ENCODE peak calls at places on chromosomes 13 and 19, in seven cellular contexts. Y is gastrocnemius medialis, A is adrenal gland, M is hepatocyte, S is ovary, I is heart right ventricle, L is HCT116. T is an unnamed sample.

GRCh38 chr13:24675806-24676570 is 4.2 kb upstream of the ATP12A start:
- DNase-seq in Y (no peak), A (no peak), M (no peak), S (no peak), I (no peak), L (no peak), T (no peak)

GRCh38 chr13:71712988-71713653 is 153.9 kb downstream of the DACH1 start:
- DNase-seq in Y (no peak), A (no peak), M (peak), S (no peak), I (no peak), L (no peak), T (no peak)

GRCh38 chr19:38711726-38712153 is 32.5 kb downstream of the CAPN12 start:
- DNase-seq in Y (no peak), A (peak), M (no peak), S (peak), I (peak), L (no peak), T (no peak)

GRCh38 chr19:47305309-47305751 is 4.3 kb upstream of the C5AR1 start:
- DNase-seq in Y (peak), A (peak), M (peak), S (peak), I (peak), L (peak), T (peak)

GRCh38 chr13:37360556-37360955 is 238.0 kb downstream of the POSTN start:
- DNase-seq in Y (no peak), A (no peak), M (no peak), S (no peak), I (no peak), L (no peak), T (no peak)

GRCh38 chr19:38383184-38383583 is 4.7 kb downstream of the GGN start:
- DNase-seq in Y (no peak), A (no peak), M (no peak), S (no peak), I (no peak), L (no peak), T (no peak)

GRCh38 chr19:1765904-1766799 is 12.8 kb downstream of the ONECUT3 start:
- DNase-seq in Y (no peak), A (no peak), M (no peak), S (no peak), I (no peak), L (no peak), T (no peak)

GRCh38 chr13:60431108-60431700 is 34.2 kb downstream of the TDRD3 start:
- DNase-seq in Y (no peak), A (no peak), M (peak), S (no peak), I (no peak), L (peak), T (no peak)

GRCh38 chr13:69857188-69857821 is 250.3 kb upstream of the ATXN8OS start:
- DNase-seq in Y (no peak), A (no peak), M (peak), S (no peak), I (no peak), L (peak), T (no peak)

GRCh38 chr19:51020988-51021651 is 1.6 kb upstream of the KLK10 start:
- DNase-seq in Y (no peak), A (peak), M (peak), S (no peak), I (no peak), L (no peak), T (peak)

GRCh38 chr13:108915634-108916497 is 286.5 kb downstream of the MYO16 start:
- DNase-seq in Y (peak), A (peak), M (peak), S (peak), I (peak), L (peak), T (peak)

GRCh38 chr19:1725100-1726064 is 27.9 kb upstream of the ONECUT3 start:
- DNase-seq in Y (no peak), A (peak), M (peak), S (peak), I (peak), L (no peak), T (no peak)

GRCh38 chr19:16327131-16327450 is 2.5 kb downstream of the KLF2 start:
- DNase-seq in Y (no peak), A (no peak), M (no peak), S (no peak), I (no peak), L (no peak), T (no peak)

GRCh38 chr13:46168341-46168740 is 13.6 kb downstream of the LCP1 start:
- DNase-seq in Y (no peak), A (no peak), M (peak), S (no peak), I (no peak), L (no peak), T (peak)

GRCh38 chr19:10782795-10783194 is 53.2 kb downstream of the TMED1 start:
- DNase-seq in Y (no peak), A (no peak), M (no peak), S (no peak), I (peak), L (no peak), T (no peak)

GRCh38 chr13:101204270-101205011 is 211.9 kb downstream of the NALCN start:
- DNase-seq in Y (no peak), A (no peak), M (no peak), S (no peak), I (no peak), L (no peak), T (no peak)

GRCh38 chr13:36888645-36889044 is 31.4 kb downstream of the SMAD9 start:
- DNase-seq in Y (no peak), A (no peak), M (no peak), S (no peak), I (no peak), L (no peak), T (no peak)

GRCh38 chr19:7488736-7489353 is at the start of gene PEX11G:
- DNase-seq in Y (peak), A (peak), M (peak), S (peak), I (peak), L (peak), T (peak)

GRCh38 chr13:97116754-97117153 is 105.4 kb upstream of the MBNL2 start:
- DNase-seq in Y (peak), A (peak), M (peak), S (no peak), I (no peak), L (no peak), T (no peak)

GRCh38 chr19:4742717-4743646 is 19.3 kb upstream of the DPP9 start:
- DNase-seq in Y (no peak), A (peak), M (no peak), S (no peak), I (no peak), L (no peak), T (no peak)

GRCh38 chr13:24165746-24166145 is 5.2 kb downstream of the SPATA13 start:
- DNase-seq in Y (no peak), A (no peak), M (no peak), S (no peak), I (no peak), L (no peak), T (no peak)

GRCh38 chr19:17332677-17333581 is 1.7 kb downstream of the ANO8 start:
- DNase-seq in Y (no peak), A (peak), M (peak), S (no peak), I (no peak), L (peak), T (peak)

GRCh38 chr13:111076156-111077013 is 38.7 kb upstream of the ARHGEF7 start:
- DNase-seq in Y (no peak), A (no peak), M (no peak), S (no peak), I (no peak), L (no peak), T (no peak)
- TF ChIP-seq CTCF in Y (no peak), A (no peak), M (no peak), S (no peak), I (no peak), L (peak), T (no peak)

GRCh38 chr19:49809155-49809986 is 3.7 kb downstream of the FUZ start:
- DNase-seq in Y (peak), A (peak), M (peak), S (no peak), I (peak), L (no peak), T (peak)
- TF ChIP-seq CTCF in Y (no peak), A (peak), M (peak), S (peak), I (no peak), L (no peak), T (no peak)

GRCh38 chr13:112616586-112617381 is 28.8 kb upstream of the TUBGCP3 start:
- DNase-seq in Y (no peak), A (peak), M (peak), S (no peak), I (no peak), L (peak), T (no peak)
- TF ChIP-seq CTCF in Y (no peak), A (peak), M (peak), S (no peak), I (peak), L (peak), T (peak)

GRCh38 chr19:15296841-15297415 is 35.4 kb downstream of the BRD4 start:
- DNase-seq in Y (no peak), A (no peak), M (no peak), S (no peak), I (no peak), L (no peak), T (no peak)
- TF ChIP-seq CTCF in Y (no peak), A (no peak), M (no peak), S (no peak), I (no peak), L (no peak), T (no peak)

GRCh38 chr19:45764487-45764886 is 4.6 kb downstream of the SIX5 start:
- DNase-seq in Y (no peak), A (no peak), M (no peak), S (peak), I (no peak), L (no peak), T (no peak)
- TF ChIP-seq CTCF in Y (no peak), A (no peak), M (no peak), S (no peak), I (no peak), L (no peak), T (no peak)

GRCh38 chr19:3692141-3693029 is 7.9 kb downstream of the PIP5K1C start:
- DNase-seq in Y (no peak), A (no peak), M (no peak), S (peak), I (no peak), L (no peak), T (no peak)
- TF ChIP-seq CTCF in Y (no peak), A (peak), M (peak), S (no peak), I (peak), L (peak), T (peak)

GRCh38 chr13:111429064-111429558 is 108.7 kb downstream of the TEX29 start:
- DNase-seq in Y (no peak), A (peak), M (peak), S (no peak), I (no peak), L (peak), T (no peak)
- TF ChIP-seq CTCF in Y (peak), A (peak), M (peak), S (no peak), I (peak), L (peak), T (peak)

GRCh38 chr13:59176775-59177174 is 987.0 kb downstream of the DIAPH3 start:
- DNase-seq in Y (no peak), A (no peak), M (no peak), S (no peak), I (no peak), L (no peak), T (no peak)
- TF ChIP-seq CTCF in Y (no peak), A (no peak), M (no peak), S (no peak), I (no peak), L (no peak), T (no peak)

T was measured in CD14-positive monocyte.